ENCODE peak calls at places on chromosomes 2 and 18, in eight cellular contexts. O is prostate gland; A is foreskin fibroblast; K is stomach; Q is cardiac fibroblast; W is CD4-positive, alpha-beta T cell; M is astrocyte; N is colonic mucosa. T is an unnamed sample.

GRCh38 chr2:16773080-16773713 is 107.6 kb upstream of the CYRIA start:
- DNase-seq in O (peak; percentile 41), A (peak; percentile 53), K (peak; percentile 38), Q (peak; percentile 48), W (no peak), M (peak; percentile 49), N (no peak), T (no peak)

GRCh38 chr18:61943175-61943964 is 50.6 kb upstream of the RNF152 start:
- DNase-seq in O (no peak), A (no peak), K (no peak), Q (no peak), W (no peak), M (peak; percentile 17), N (no peak), T (no peak)

GRCh38 chr2:111715987-111716900 is 167.7 kb downstream of the ANAPC1 start:
- DNase-seq in O (no peak), A (peak; percentile 42), K (no peak), Q (peak; percentile 35), W (no peak), M (no peak), N (no peak), T (no peak)

GRCh38 chr2:49988816-49989215 is 834.5 kb upstream of the FSHR start:
- DNase-seq in O (no peak), A (no peak), K (no peak), Q (no peak), W (no peak), M (no peak), N (no peak), T (no peak)

GRCh38 chr18:48785091-48785614 is 165.6 kb downstream of the SMAD7 start:
- DNase-seq in O (no peak), A (no peak), K (no peak), Q (no peak), W (no peak), M (no peak), N (no peak), T (peak; percentile 68)

GRCh38 chr2:19653336-19653908 is 248.4 kb downstream of the TTC32 start:
- DNase-seq in O (no peak), A (peak; percentile 45), K (no peak), Q (no peak), W (no peak), M (no peak), N (no peak), T (no peak)

GRCh38 chr2:156800065-156800556 is 363.9 kb downstream of the GPD2 start:
- DNase-seq in O (no peak), A (no peak), K (no peak), Q (no peak), W (no peak), M (no peak), N (no peak), T (no peak)

GRCh38 chr2:241496904-241497877 is 11.2 kb downstream of the STK25 start:
- DNase-seq in O (no peak), A (no peak), K (peak; percentile 62), Q (no peak), W (no peak), M (no peak), N (peak; percentile 77), T (no peak)

GRCh38 chr2:238100821-238101771 is 956 bp downstream of the ESPNL start:
- DNase-seq in O (no peak), A (no peak), K (peak; percentile 11), Q (no peak), W (no peak), M (no peak), N (no peak), T (no peak)

GRCh38 chr18:54416459-54416858 is 58.8 kb downstream of the C18orf54 start:
- DNase-seq in O (no peak), A (peak; percentile 61), K (no peak), Q (peak; percentile 79), W (no peak), M (peak; percentile 88), N (no peak), T (no peak)

GRCh38 chr2:195995499-195995898 is 73.1 kb downstream of the DNAH7 start:
- DNase-seq in O (no peak), A (no peak), K (no peak), Q (no peak), W (no peak), M (no peak), N (no peak), T (no peak)

GRCh38 chr2:223264541-223265171 is 212.7 kb downstream of the KCNE4 start:
- DNase-seq in O (no peak), A (no peak), K (no peak), Q (no peak), W (no peak), M (no peak), N (no peak), T (no peak)

GRCh38 chr2:134402385-134402784 is 148.5 kb downstream of the MGAT5 start:
- DNase-seq in O (no peak), A (peak; percentile 86), K (no peak), Q (peak; percentile 92), W (no peak), M (peak; percentile 26), N (no peak), T (no peak)

GRCh38 chr2:182542501-182543258 is 115.8 kb upstream of the PDE1A start:
- DNase-seq in O (no peak), A (peak; percentile 41), K (no peak), Q (peak; percentile 91), W (no peak), M (peak; percentile 35), N (no peak), T (no peak)

GRCh38 chr2:239805043-239805329 is 220.2 kb downstream of the NDUFA10 start:
- DNase-seq in O (no peak), A (no peak), K (peak; percentile 19), Q (no peak), W (no peak), M (no peak), N (no peak), T (no peak)

GRCh38 chr18:31685097-31686082 is 1.0 kb upstream of the B4GALT6 start:
- DNase-seq in O (peak; percentile 76), A (peak; percentile 85), K (peak; percentile 70), Q (peak; percentile 86), W (no peak), M (peak; percentile 69), N (peak; percentile 82), T (no peak)
- TF ChIP-seq CTCF in O (peak; percentile 21), A (no peak), K (no peak), Q (peak; percentile 18), W (no peak), M (no peak), N (peak; percentile 43), T (peak; percentile 77)

GRCh38 chr18:21740474-21740723 is 193 bp upstream of the MIB1 start:
- DNase-seq in O (peak; percentile 98), A (peak; percentile 99), K (no peak), Q (peak; percentile 98), W (no peak), M (peak; percentile 87), N (peak; percentile 99), T (no peak)

GRCh38 chr18:21739604-21740473 is 753 bp upstream of the MIB1 start:
- DNase-seq in O (no peak), A (no peak), K (no peak), Q (peak; percentile 21), W (no peak), M (peak; percentile 46), N (peak; percentile 32), T (no peak)

GRCh38 chr18:21741511-21742322 is 1.1 kb downstream of the MIB1 start:
- DNase-seq in O (peak; percentile 16), A (peak; percentile 40), K (peak; percentile 40), Q (peak; percentile 21), W (no peak), M (no peak), N (peak; percentile 27), T (no peak)

GRCh38 chr18:21742323-21742687 is 1.7 kb downstream of the MIB1 start:
- DNase-seq in O (no peak), A (peak; percentile 38), K (no peak), Q (no peak), W (no peak), M (peak; percentile 35), N (no peak), T (no peak)

GRCh38 chr18:21740724-21741510 is at the start of gene MIB1:
- DNase-seq in O (peak; percentile 42), A (no peak), K (peak; percentile 99), Q (no peak), W (peak; percentile 98), M (no peak), N (peak; percentile 49), T (peak; percentile 99)
- TF ChIP-seq CTCF in O (no peak), A (no peak), K (no peak), Q (no peak), W (no peak), M (no peak), N (no peak), T (no peak)

DNA sequence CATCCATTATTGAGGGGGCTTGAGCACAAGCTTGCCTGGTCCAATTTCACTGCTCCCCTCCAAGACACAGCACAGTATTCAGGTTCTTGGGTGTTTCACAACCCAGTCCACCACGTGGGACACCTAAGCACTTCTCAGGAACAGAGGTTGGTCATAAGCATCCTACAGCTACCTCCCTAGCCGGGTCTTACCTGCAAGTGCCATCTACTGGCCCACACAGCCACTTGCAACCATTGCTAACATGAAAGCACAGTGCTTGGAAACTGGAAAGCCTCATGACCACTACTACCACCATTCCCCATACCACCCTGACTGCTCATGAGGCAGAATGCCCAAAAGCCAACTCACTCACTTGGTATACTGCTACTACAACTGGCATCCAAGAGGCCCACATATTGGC is 105.7 kb upstream of the RPRM start:
- DNase-seq in O (no peak), A (no peak), K (no peak), Q (no peak), W (no peak), M (no peak), N (no peak), T (no peak)
- TF ChIP-seq CTCF in O (no peak), A (no peak), K (no peak), Q (no peak), W (no peak), M (no peak), N (no peak), T (no peak)

GRCh38 chr2:221958224-221958623 is 340.6 kb downstream of the PAX3 start:
- DNase-seq in O (no peak), A (peak; percentile 17), K (no peak), Q (no peak), W (no peak), M (no peak), N (no peak), T (no peak)
- TF ChIP-seq CTCF in O (no peak), A (no peak), K (no peak), Q (no peak), W (no peak), M (no peak), N (no peak), T (no peak)

GRCh38 chr2:44392338-44392943 is 30.7 kb downstream of the CAMKMT start:
- DNase-seq in O (peak; percentile 14), A (peak; percentile 60), K (peak; percentile 48), Q (peak; percentile 54), W (peak; percentile 31), M (no peak), N (peak; percentile 41), T (no peak)
- TF ChIP-seq CTCF in O (peak; percentile 22), A (peak; percentile 46), K (no peak), Q (peak; percentile 54), W (peak; percentile 83), M (peak; percentile 56), N (peak; percentile 42), T (peak; percentile 96)